ENCODE peak calls at places on chromosome 20, in five cellular contexts. E is H1, P is HCT116, Z is prostate gland, F is heart left ventricle. O is an unnamed sample.

GRCh38 chr20:54650201-54650722 is 174.9 kb downstream of the DOK5 start:
- DNase-seq in E (no peak), P (no peak), Z (no peak), F (no peak), O (no peak)

GRCh38 chr20:33576432-33576883 is 85.7 kb upstream of the C20orf144 start:
- DNase-seq in E (no peak), P (no peak), Z (no peak), F (no peak), O (no peak)

GRCh38 chr20:23449400-23449799 is 3.3 kb downstream of the CST11 start:
- DNase-seq in E (no peak), P (no peak), Z (no peak), F (no peak), O (no peak)

GRCh38 chr20:40286991-40287531 is 402.0 kb downstream of the MAFB start:
- DNase-seq in E (no peak), P (no peak), Z (peak; percentile 96), F (peak; percentile 77), O (peak; percentile 82)

GRCh38 chr20:33646191-33646590 is 15.9 kb upstream of the C20orf144 start:
- DNase-seq in E (no peak), P (no peak), Z (no peak), F (no peak), O (peak; percentile 21)

GRCh38 chr20:39829255-39829654 is 859.8 kb downstream of the MAFB start:
- DNase-seq in E (peak; percentile 7), P (no peak), Z (no peak), F (no peak), O (no peak)

GRCh38 chr20:37564388-37565133 is 36.9 kb upstream of the BLCAP start:
- DNase-seq in E (no peak), P (no peak), Z (no peak), F (peak; percentile 29), O (peak; percentile 41)

GRCh38 chr20:3924304-3925112 is 35.3 kb downstream of the PANK2 start:
- DNase-seq in E (no peak), P (no peak), Z (no peak), F (peak; percentile 45), O (peak; percentile 91)

GRCh38 chr20:6691541-6691940 is 75.9 kb upstream of the BMP2 start:
- DNase-seq in E (no peak), P (no peak), Z (no peak), F (no peak), O (no peak)

GRCh38 chr20:47198254-47198671 is 158.2 kb downstream of the ZMYND8 start:
- DNase-seq in E (no peak), P (no peak), Z (no peak), F (no peak), O (no peak)

GRCh38 chr20:63886921-63887320 is 8.0 kb upstream of the DNAJC5 start:
- DNase-seq in E (no peak), P (no peak), Z (no peak), F (no peak), O (no peak)

GRCh38 chr20:20009784-20010253 is 7.3 kb upstream of the NAA20 start:
- DNase-seq in E (no peak), P (no peak), Z (no peak), F (no peak), O (no peak)

GRCh38 chr20:11814276-11814675 is 103.4 kb upstream of the BTBD3 start:
- DNase-seq in E (no peak), P (no peak), Z (no peak), F (no peak), O (no peak)

GRCh38 chr20:47204008-47204745 is 152.3 kb downstream of the ZMYND8 start:
- DNase-seq in E (no peak), P (peak; percentile 92), Z (no peak), F (no peak), O (no peak)

GRCh38 chr20:36314734-36315544 is 8.8 kb downstream of the DLGAP4 start:
- DNase-seq in E (no peak), P (no peak), Z (no peak), F (no peak), O (peak; percentile 9)

GRCh38 chr20:36487069-36487468 is 54.2 kb upstream of the MYL9 start:
- DNase-seq in E (no peak), P (no peak), Z (no peak), F (no peak), O (no peak)

GRCh38 chr20:34058831-34059230 is 53.2 kb downstream of the EIF2S2 start:
- DNase-seq in E (no peak), P (no peak), Z (no peak), F (no peak), O (no peak)

GRCh38 chr20:385448-385847 is 4.9 kb downstream of the TRIB3 start:
- DNase-seq in E (no peak), P (no peak), Z (no peak), F (no peak), O (no peak)

GRCh38 chr20:45987108-45987780 is 15.2 kb upstream of the ZNF335 start:
- DNase-seq in E (no peak), P (peak; percentile 61), Z (peak; percentile 38), F (peak; percentile 59), O (peak; percentile 96)

GRCh38 chr20:64109390-64109747 is 2.0 kb upstream of the NPBWR2 start:
- DNase-seq in E (no peak), P (no peak), Z (no peak), F (peak; percentile 15), O (peak; percentile 43)

GRCh38 chr20:25084616-25085187 is 2.8 kb upstream of the VSX1 start:
- DNase-seq in E (no peak), P (no peak), Z (no peak), F (no peak), O (peak; percentile 58)

GRCh38 chr20:25317351-25318075 is 69.6 kb downstream of the PYGB start:
- DNase-seq in E (no peak), P (no peak), Z (no peak), F (peak; percentile 11), O (peak; percentile 29)

GRCh38 chr20:61932199-61932592 is 133.5 kb downstream of the TAF4 start:
- DNase-seq in E (no peak), P (no peak), Z (no peak), F (no peak), O (no peak)

GRCh38 chr20:49405062-49405683 is 77.3 kb downstream of the KCNB1 start:
- DNase-seq in E (no peak), P (no peak), Z (no peak), F (no peak), O (no peak)

GRCh38 chr20:62030834-62031434 is 34.7 kb downstream of the TAF4 start:
- DNase-seq in E (no peak), P (no peak), Z (no peak), F (no peak), O (no peak)

GRCh38 chr20:48687097-48687800 is 140.6 kb downstream of the PREX1 start:
- DNase-seq in E (no peak), P (no peak), Z (no peak), F (no peak), O (no peak)

GRCh38 chr20:46312075-46312944 is 4.0 kb upstream of the CDH22 start:
- DNase-seq in E (peak; percentile 46), P (no peak), Z (no peak), F (no peak), O (no peak)

GRCh38 chr20:45229264-45230056 is 8.3 kb downstream of the SEMG2 start:
- DNase-seq in E (peak; percentile 21), P (peak; percentile 60), Z (no peak), F (no peak), O (peak; percentile 42)

GRCh38 chr20:25493137-25493536 is 85.7 kb downstream of the GINS1 start:
- DNase-seq in E (no peak), P (no peak), Z (no peak), F (no peak), O (no peak)

GRCh38 chr20:44154521-44155001 is 32.4 kb downstream of the JPH2 start:
- DNase-seq in E (no peak), P (no peak), Z (no peak), F (no peak), O (no peak)
- H3K27ac ChIP-seq in E (no peak overlapping the region), P (no peak overlapping the region), Z (peak overlapping the region; percentile 11), F (no peak overlapping the region), O (no peak overlapping the region)

DNA sequence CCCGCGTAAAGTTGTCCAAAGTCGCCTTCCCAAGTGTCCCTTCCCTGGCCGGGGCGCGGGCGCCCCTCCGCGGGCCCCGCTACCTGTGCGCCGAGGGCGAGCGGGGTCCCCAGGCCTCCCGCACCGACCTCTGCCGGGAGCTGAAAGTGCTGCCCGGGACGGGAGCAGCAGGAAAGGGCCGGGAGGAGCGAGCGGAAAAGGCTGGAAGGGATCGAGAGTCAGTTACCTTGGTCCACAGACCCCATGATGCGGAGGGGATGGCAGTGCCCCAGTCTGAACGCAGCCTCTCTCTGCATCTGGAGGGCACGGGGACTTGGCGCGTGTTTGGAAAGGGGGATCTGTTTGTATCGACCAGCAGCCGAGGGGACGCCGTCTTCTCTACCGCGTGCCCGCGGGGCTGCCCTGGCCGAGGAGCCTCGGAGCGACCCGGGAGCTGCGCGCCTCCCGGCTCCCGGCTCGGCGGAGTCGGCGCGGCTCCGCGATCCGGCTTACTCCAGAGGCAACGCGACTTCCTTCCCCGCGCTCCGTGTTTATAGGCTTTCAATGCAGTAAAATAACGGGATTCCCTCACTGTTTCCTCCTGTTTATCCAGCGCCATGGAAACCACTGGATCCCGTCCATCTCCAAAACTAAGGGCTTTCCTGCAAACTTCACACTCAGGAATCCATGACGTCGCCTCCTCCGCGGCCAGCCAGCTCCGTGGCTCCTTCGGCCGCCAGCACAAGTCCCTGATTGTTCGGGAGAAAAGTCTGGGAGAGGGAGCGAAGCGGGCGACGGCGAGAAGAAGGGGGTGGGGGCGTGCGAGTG is 20.0 kb upstream of the NFATC2 start:
- DNase-seq in E (no peak), P (peak; percentile 26), Z (peak; percentile 68), F (peak; percentile 91), O (peak; percentile 78)
- TF ChIP-seq CTCF in E (peak; percentile 54), P (peak; percentile 18), Z (no peak), F (no peak), O (no peak)

GRCh38 chr20:58891686-58892125 is 39.2 kb downstream of the GNAS start:
- DNase-seq in E (no peak), P (no peak), Z (no peak), F (no peak), O (peak; percentile 74)

GRCh38 chr20:58891076-58891685 is 38.7 kb downstream of the GNAS start:
- DNase-seq in E (no peak), P (no peak), Z (peak; percentile 74), F (peak; percentile 90), O (peak; percentile 84)

GRCh38 chr20:58892126-58892931 is 39.8 kb downstream of the GNAS start:
- DNase-seq in E (no peak), P (no peak), Z (peak; percentile 71), F (peak; percentile 89), O (peak; percentile 80)

GRCh38 chr20:58893355-58894151 is 41.0 kb downstream of the GNAS start:
- DNase-seq in E (no peak), P (no peak), Z (no peak), F (no peak), O (no peak)

GRCh38 chr20:58892932-58893224 is 40.4 kb downstream of the GNAS start:
- DNase-seq in E (no peak), P (no peak), Z (no peak), F (no peak), O (no peak)
- H3K4me1 ChIP-seq in E (peaks cover 28% of the 10 kb centered on the region), P (peaks cover 21% of the 10 kb centered on the region), Z (peaks cover 15% of the 10 kb centered on the region), F (peaks cover 17% of the 10 kb centered on the region), O (peaks cover 63% of the 10 kb centered on the region)

DNA sequence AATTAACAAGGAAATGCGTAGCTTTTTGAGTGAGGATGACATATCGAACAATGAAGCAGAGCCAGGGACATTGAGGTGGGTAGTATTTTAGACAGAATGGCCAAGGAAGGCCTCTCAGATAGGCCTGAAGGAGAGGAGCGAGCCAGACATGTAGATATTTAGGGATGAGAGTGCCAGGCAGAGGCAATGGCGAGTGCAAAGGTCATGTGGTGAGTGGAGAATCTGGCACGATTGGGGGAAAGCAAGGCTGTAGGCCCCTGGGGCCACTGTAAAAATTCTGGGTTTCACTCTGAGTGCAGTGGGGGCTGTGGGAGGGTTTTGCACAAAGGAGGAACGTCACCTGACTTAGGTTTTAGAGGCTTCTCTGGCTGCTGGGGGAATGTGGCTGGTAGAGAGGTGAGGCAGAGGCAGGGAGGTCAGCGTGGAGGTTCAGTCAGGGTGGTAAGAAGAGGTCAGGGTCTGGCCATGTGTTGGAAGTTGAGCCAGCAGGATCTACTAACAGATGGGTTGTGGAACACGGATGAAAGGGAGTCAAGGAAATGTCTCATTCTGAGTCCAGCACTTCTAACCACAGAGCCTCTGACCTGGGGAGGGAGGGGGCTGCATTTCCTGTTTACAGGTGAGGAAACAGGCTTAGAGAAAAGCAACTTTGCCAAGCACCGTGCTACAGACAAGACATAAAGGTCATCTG is 11.3 kb downstream of the SIRPA start:
- DNase-seq in E (no peak), P (no peak), Z (no peak), F (no peak), O (no peak)
- H3K27ac ChIP-seq in E (no peak overlapping the region), P (no peak overlapping the region), Z (no peak overlapping the region), F (no peak overlapping the region), O (no peak overlapping the region)

O was measured in left lung.